ENCODE peak calls at places on chromosomes 13 and 19, in six cellular contexts. Z is neural progenitor cell, S is fibroblast of lung, Y is H9, I is endothelial cell of umbilical vein, G is mammary epithelial cell. W is an unnamed sample.
A peak's percentile ranks its signal among the peaks of the same experiment; 100 is the strongest.

GRCh38 chr13:47175172-47175806 is 278.4 kb upstream of the HTR2A start:
- DNase-seq in Z (no peak), Y (no peak), S (peak; percentile 94), I (no peak), G (peak; percentile 68), W (peak; percentile 7)

GRCh38 chr13:48163066-48163465 is 68.2 kb upstream of the MED4 start:
- DNase-seq in Y (no peak), I (peak; percentile 29), G (no peak), Z (no peak), S (no peak), W (no peak)

GRCh38 chr13:23510544-23510916 is 59.7 kb upstream of the TNFRSF19 start:
- DNase-seq in Y (no peak), S (no peak), G (peak; percentile 66), I (no peak), Z (no peak), W (no peak)

GRCh38 chr13:76632388-76633044 is 253.7 kb downstream of the KCTD12 start:
- DNase-seq in S (no peak), G (no peak), I (peak; percentile 23), Y (peak; percentile 27), Z (peak; percentile 58), W (no peak)

GRCh38 chr13:33349314-33349995 is 63.9 kb upstream of the STARD13 start:
- DNase-seq in S (no peak), Z (peak; percentile 14), I (no peak), Y (peak; percentile 47), G (no peak), W (no peak)

GRCh38 chr13:52454459-52454824 is 836 bp upstream of the CKAP2 start:
- DNase-seq in Z (peak; percentile 32), Y (peak; percentile 27), S (peak; percentile 13), G (peak; percentile 90), I (peak; percentile 36), W (no peak)

GRCh38 chr13:29835280-29836061 is 14.9 kb downstream of the UBL3 start:
- DNase-seq in S (no peak), G (no peak), I (no peak), Y (peak; percentile 41), Z (no peak), W (no peak)

GRCh38 chr19:16627194-16627927 is 643 bp downstream of the MED26 start:
- DNase-seq in Y (no peak), G (no peak), I (peak; percentile 30), Z (peak; percentile 52), S (no peak), W (no peak)

GRCh38 chr19:18292810-18293641 is 11.6 kb upstream of the JUND start:
- DNase-seq in G (no peak), Y (peak; percentile 96), Z (peak; percentile 94), I (peak; percentile 70), S (peak; percentile 84), W (no peak)

GRCh38 chr19:29292146-29292545 is 79.2 kb upstream of the UQCRFS1 start:
- DNase-seq in S (no peak), G (no peak), Z (no peak), I (no peak), Y (no peak), W (no peak)

GRCh38 chr13:50387124-50387581 is 371.9 kb downstream of the KCNRG start:
- DNase-seq in Z (peak; percentile 75), I (no peak), S (peak; percentile 80), Y (peak; percentile 72), G (no peak), W (no peak)

GRCh38 chr19:49422407-49423277 is 599 bp downstream of the PTH2 start:
- DNase-seq in G (peak; percentile 45), Y (peak; percentile 88), S (peak; percentile 30), I (peak; percentile 28), Z (peak; percentile 92), W (no peak)

GRCh38 chr13:98468929-98469328 is 108.0 kb downstream of the STK24 start:
- DNase-seq in S (no peak), Z (no peak), Y (no peak), G (no peak), I (no peak), W (no peak)

GRCh38 chr19:21680679-21681078 is 86.7 kb downstream of the ZNF100 start:
- DNase-seq in I (no peak), Y (no peak), Z (no peak), G (no peak), S (no peak), W (no peak)

GRCh38 chr19:21680026-21680425 is 87.4 kb downstream of the ZNF100 start:
- DNase-seq in Z (no peak), S (no peak), Y (no peak), G (no peak), I (no peak), W (no peak)

DNA sequence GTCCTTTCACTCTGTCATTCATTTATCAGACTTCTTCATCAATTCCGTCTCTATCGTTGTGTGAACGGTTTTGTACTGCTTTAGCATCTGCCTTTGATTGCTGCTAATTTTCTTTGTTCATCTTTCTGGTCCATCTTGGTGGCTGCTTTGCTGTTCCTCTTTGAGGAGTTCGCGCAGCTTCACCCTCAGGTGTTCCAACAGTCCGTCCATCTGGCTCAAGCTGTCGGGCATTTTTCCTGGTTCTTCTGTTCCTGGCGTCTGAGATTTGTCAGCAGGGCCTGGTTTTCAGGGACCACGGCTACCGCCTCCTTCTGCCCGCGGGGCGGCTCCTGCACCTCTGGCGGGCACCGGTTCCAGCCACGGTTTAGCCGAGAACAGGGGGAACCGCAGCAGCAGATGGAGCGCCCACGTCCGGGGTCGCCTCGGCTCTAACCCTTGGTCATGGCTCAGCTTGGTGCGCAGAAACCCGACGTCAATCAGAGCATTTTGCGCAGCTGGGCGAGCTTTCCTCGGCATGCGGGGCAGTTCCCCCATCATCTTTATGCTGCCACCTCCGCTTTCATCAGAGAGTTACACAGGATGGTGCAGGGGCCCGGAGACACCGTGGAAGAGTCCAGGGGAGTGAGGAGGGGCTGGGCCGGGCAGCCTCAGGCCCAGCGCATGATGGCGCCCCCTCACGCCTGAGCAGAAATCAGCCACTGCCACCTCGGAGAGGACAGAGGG is 89.5 kb downstream of the ZNF100 start:
- DNase-seq in Y (no peak), Z (no peak), S (no peak), I (no peak), G (no peak), W (no peak)
- H2AFZ ChIP-seq in Y (no peak overlapping the region), Z (no peak overlapping the region), S (no peak overlapping the region), I (no peak overlapping the region), G (no peak overlapping the region), W (no peak overlapping the region)

DNA sequence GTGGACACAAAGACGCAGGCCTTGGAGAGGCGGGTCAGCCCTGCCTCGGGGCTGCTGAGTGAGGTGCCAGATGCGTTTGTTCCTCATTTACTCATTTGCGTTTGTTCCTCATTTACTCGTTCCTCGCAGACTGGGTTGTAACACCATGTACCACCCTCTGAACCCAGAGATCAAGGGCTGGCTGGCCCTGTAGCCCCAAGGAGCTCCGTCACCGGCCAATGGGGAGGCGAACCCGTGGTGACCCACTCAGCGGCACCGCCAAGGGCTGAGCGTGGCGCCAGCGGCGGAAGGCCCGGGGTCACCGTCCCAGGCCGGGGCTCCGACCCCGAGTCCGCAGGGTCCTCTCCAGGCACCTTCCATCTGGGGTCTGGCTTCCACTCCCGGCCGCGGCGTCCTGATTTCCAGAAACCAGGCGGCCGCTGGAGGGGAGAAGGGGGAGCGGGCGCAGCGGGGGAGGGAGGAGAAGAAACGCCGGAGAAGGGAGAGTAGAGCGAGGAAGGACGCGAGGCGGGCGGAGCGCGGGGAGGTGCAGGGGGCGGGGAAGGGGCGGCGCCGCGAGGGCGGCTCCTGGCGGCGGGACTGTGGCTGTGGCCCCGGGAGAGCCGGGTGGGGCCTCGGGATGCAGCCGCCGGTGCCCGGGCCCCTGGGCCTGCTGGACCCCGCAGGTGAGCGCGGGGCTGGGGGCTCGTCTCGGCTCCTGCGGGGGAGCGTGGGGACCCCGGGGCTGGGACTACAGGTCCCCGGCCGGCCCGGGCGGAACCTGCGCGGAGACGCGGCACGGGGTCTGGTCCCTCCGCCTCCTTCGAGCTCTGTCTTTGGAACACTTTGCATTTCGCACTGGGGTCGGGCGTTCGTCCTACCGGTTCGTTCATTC is at the start of gene TMEM255B:
- DNase-seq in G (peak; percentile 65), Y (peak; percentile 89), Z (peak; percentile 91), S (peak; percentile 66), I (peak; percentile 81), W (no peak)
- TF ChIP-seq CTCF in G (no peak), Y (peak; percentile 60), Z (peak; percentile 51), S (no peak), I (peak; percentile 28), W (no peak)

GRCh38 chr13:102978168-102978567 is 88.0 kb downstream of the SLC10A2 start:
- DNase-seq in G (peak; percentile 37), Z (no peak), I (no peak), S (no peak), Y (no peak), W (no peak)
- H2AFZ ChIP-seq in G (peak overlapping the region; percentile 23), Z (no peak overlapping the region), I (no peak overlapping the region), S (no peak overlapping the region), Y (no peak overlapping the region), W (peak overlapping the region; percentile 84)

GRCh38 chr13:41427700-41428099 is 29.6 kb upstream of the RGCC start:
- DNase-seq in Z (no peak), G (no peak), I (no peak), S (no peak), Y (no peak), W (no peak)

GRCh38 chr13:41426047-41426446 is 31.3 kb upstream of the RGCC start:
- DNase-seq in G (no peak), Y (no peak), I (no peak), S (no peak), Z (no peak), W (no peak)

DNA sequence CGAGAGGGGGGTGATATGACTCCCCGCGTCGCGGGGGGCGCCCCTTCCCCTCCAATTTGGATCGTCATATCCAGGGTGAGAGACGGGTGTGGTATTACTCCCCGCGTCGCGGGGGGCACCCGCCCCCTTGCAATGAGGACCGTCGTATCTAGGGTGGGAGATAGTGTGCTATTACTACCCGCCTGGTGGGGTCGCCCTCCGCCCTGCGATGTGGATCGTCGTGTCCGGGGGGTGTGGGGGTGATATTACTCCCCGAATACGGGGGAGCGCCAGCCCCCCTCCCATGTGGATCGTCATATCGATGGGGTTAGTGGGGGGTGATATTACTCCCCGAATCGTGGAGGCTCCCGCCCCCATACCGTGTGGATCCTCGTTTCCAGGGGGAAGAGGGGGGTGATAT is 29.2 kb upstream of the RGCC start:
- DNase-seq in Y (peak; percentile 40), G (no peak), I (no peak), S (no peak), Z (peak; percentile 53), W (no peak)
- TF ChIP-seq CTCF in Y (peak; percentile 66), G (no peak), I (peak; percentile 48), S (peak; percentile 59), Z (peak; percentile 60), W (no peak)

DNA sequence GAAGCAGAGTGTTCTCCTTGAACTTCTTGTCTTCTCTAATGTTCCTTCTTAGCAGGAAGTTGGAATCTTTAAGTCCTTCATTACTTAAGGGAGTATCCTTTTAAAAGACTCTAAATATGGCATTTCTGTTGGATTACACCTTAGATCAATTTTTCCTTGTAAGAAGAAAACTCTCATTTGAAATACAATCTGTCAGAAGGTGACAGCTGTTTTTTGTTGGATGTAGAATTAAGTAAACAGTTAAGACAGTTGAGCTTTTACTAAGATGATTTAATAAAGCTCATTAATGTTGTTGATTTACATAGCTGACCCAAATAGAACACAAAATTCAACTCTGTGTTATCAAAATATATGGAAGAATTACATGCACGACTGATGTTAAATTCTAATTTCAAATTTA is 16.7 kb upstream of the MBNL2 start:
- DNase-seq in I (no peak), S (no peak), Z (no peak), G (no peak), Y (no peak), W (no peak)
- H2AFZ ChIP-seq in I (no peak overlapping the region), S (no peak overlapping the region), Z (no peak overlapping the region), G (no peak overlapping the region), Y (no peak overlapping the region), W (no peak overlapping the region)

GRCh38 chr19:780935-781334 is 16.3 kb upstream of the PTBP1 start:
- DNase-seq in S (no peak), Y (no peak), Z (no peak), I (no peak), G (no peak), W (no peak)
- TF ChIP-seq CTCF in S (no peak), Y (no peak), Z (no peak), I (no peak), G (no peak), W (no peak)